ENCODE peak calls at places on chromosomes 12 and 14, in five cellular contexts. One of them, this sample, is unnamed.
A peak's percentile ranks its signal among the peaks of the same experiment; 100 is the strongest.

GRCh38 chr12:113611652-113612051 is 140.0 kb upstream of the LHX5 start:
- DNase-seq in uterus: no peak
- DNase-seq in spleen: no peak
- DNase-seq in Panc1: no peak
- DNase-seq in vagina: no peak
- DNase-seq in this sample: no peak

GRCh38 chr12:67394600-67394999 is 125.4 kb downstream of the CAND1 start:
- DNase-seq in uterus: peak; percentile 32
- DNase-seq in spleen: no peak
- DNase-seq in Panc1: no peak
- DNase-seq in vagina: no peak
- DNase-seq in this sample: no peak

GRCh38 chr12:21642707-21643389 is 14.8 kb downstream of the LDHB start:
- DNase-seq in uterus: no peak
- DNase-seq in spleen: no peak
- DNase-seq in Panc1: no peak
- DNase-seq in vagina: no peak
- DNase-seq in this sample: no peak

GRCh38 chr14:61713724-61714437 is 18.6 kb downstream of the HIF1A start:
- DNase-seq in uterus: no peak
- DNase-seq in spleen: no peak
- DNase-seq in Panc1: no peak
- DNase-seq in vagina: no peak
- DNase-seq in this sample: no peak

GRCh38 chr12:23906329-23906728 is 43.1 kb downstream of the SOX5 start:
- DNase-seq in uterus: no peak
- DNase-seq in spleen: no peak
- DNase-seq in Panc1: no peak
- DNase-seq in vagina: no peak
- DNase-seq in this sample: no peak

GRCh38 chr14:72723741-72724530 is 170.0 kb downstream of the DPF3 start:
- DNase-seq in uterus: no peak
- DNase-seq in spleen: no peak
- DNase-seq in Panc1: no peak
- DNase-seq in vagina: no peak
- DNase-seq in this sample: no peak

GRCh38 chr12:68358532-68359485 is 26.6 kb upstream of the MDM1 start:
- DNase-seq in uterus: peak; percentile 42
- DNase-seq in spleen: no peak
- DNase-seq in Panc1: peak; percentile 35
- DNase-seq in vagina: no peak
- DNase-seq in this sample: peak; percentile 80

GRCh38 chr14:104595116-104595675 is 9.4 kb downstream of the TMEM179 start:
- DNase-seq in uterus: no peak
- DNase-seq in spleen: peak; percentile 47
- DNase-seq in Panc1: no peak
- DNase-seq in vagina: no peak
- DNase-seq in this sample: no peak

GRCh38 chr12:12784911-12785814 is at the start of gene APOLD1:
- DNase-seq in uterus: peak; percentile 24
- DNase-seq in spleen: no peak
- DNase-seq in Panc1: no peak
- DNase-seq in vagina: no peak
- DNase-seq in this sample: no peak

GRCh38 chr12:12723147-12723680 is 6.0 kb downstream of the CDKN1B start:
- DNase-seq in uterus: no peak
- DNase-seq in spleen: no peak
- DNase-seq in Panc1: no peak
- DNase-seq in vagina: no peak
- DNase-seq in this sample: no peak

GRCh38 chr12:27198036-27198435 is 46.0 kb upstream of the STK38L start:
- DNase-seq in uterus: peak; percentile 32
- DNase-seq in spleen: no peak
- DNase-seq in Panc1: no peak
- DNase-seq in vagina: no peak
- DNase-seq in this sample: no peak

GRCh38 chr12:55724226-55724939 is 4.2 kb downstream of the RDH5 start:
- DNase-seq in uterus: no peak
- DNase-seq in spleen: peak; percentile 91
- DNase-seq in Panc1: no peak
- DNase-seq in vagina: no peak
- DNase-seq in this sample: peak; percentile 63

GRCh38 chr14:77123381-77124344 is 17.9 kb downstream of the ZDHHC22 start:
- DNase-seq in uterus: no peak
- DNase-seq in spleen: peak; percentile 73
- DNase-seq in Panc1: no peak
- DNase-seq in vagina: no peak
- DNase-seq in this sample: no peak

GRCh38 chr14:31162910-31163649 is 44.5 kb downstream of the HECTD1 start:
- DNase-seq in uterus: no peak
- DNase-seq in spleen: no peak
- DNase-seq in Panc1: no peak
- DNase-seq in vagina: no peak
- DNase-seq in this sample: no peak

GRCh38 chr14:95294834-95295599 is 24.7 kb downstream of the CLMN start:
- DNase-seq in uterus: no peak
- DNase-seq in spleen: no peak
- DNase-seq in Panc1: no peak
- DNase-seq in vagina: no peak
- DNase-seq in this sample: no peak

GRCh38 chr12:130462558-130462924 is 124.9 kb downstream of the PIWIL1 start:
- DNase-seq in uterus: no peak
- DNase-seq in spleen: no peak
- DNase-seq in Panc1: no peak
- DNase-seq in vagina: no peak
- DNase-seq in this sample: no peak

GRCh38 chr12:74043343-74043742 is 494.3 kb upstream of the ATXN7L3B start:
- DNase-seq in uterus: no peak
- DNase-seq in spleen: no peak
- DNase-seq in Panc1: no peak
- DNase-seq in vagina: no peak
- DNase-seq in this sample: no peak

GRCh38 chr12:16610006-16610520 is 4.1 kb upstream of the LMO3 start:
- DNase-seq in uterus: no peak
- DNase-seq in spleen: no peak
- DNase-seq in Panc1: no peak
- DNase-seq in vagina: no peak
- DNase-seq in this sample: no peak

GRCh38 chr12:50621435-50622304 is 116.9 kb downstream of the DIP2B start:
- DNase-seq in uterus: no peak
- DNase-seq in spleen: no peak
- DNase-seq in Panc1: no peak
- DNase-seq in vagina: no peak
- DNase-seq in this sample: no peak

GRCh38 chr14:56569174-56569573 is 10.4 kb upstream of the TMEM260 start:
- DNase-seq in uterus: no peak
- DNase-seq in spleen: no peak
- DNase-seq in Panc1: no peak
- DNase-seq in vagina: no peak
- DNase-seq in this sample: no peak

GRCh38 chr12:51888316-51889215 is 663 bp downstream of the ANKRD33 start:
- DNase-seq in uterus: no peak
- DNase-seq in spleen: no peak
- DNase-seq in Panc1: no peak
- DNase-seq in vagina: no peak
- DNase-seq in this sample: no peak

GRCh38 chr12:116222358-116222757 is 55.1 kb downstream of the MED13L start:
- DNase-seq in uterus: peak; percentile 62
- DNase-seq in spleen: no peak
- DNase-seq in Panc1: peak; percentile 38
- DNase-seq in vagina: no peak
- DNase-seq in this sample: no peak

GRCh38 chr14:25820368-25820767 is 770.4 kb upstream of the STXBP6 start:
- DNase-seq in uterus: no peak
- DNase-seq in spleen: no peak
- DNase-seq in Panc1: no peak
- DNase-seq in vagina: no peak
- DNase-seq in this sample: no peak

GRCh38 chr12:29591140-29592020 is 93.9 kb upstream of the OVCH1 start:
- DNase-seq in uterus: no peak
- DNase-seq in spleen: no peak
- DNase-seq in Panc1: no peak
- DNase-seq in vagina: no peak
- DNase-seq in this sample: no peak

GRCh38 chr12:25388216-25388615 is 137.5 kb upstream of the KRAS start:
- DNase-seq in uterus: no peak
- DNase-seq in spleen: no peak
- DNase-seq in Panc1: no peak
- DNase-seq in vagina: no peak
- DNase-seq in this sample: no peak

GRCh38 chr12:73106296-73106695 is 834.1 kb downstream of the TRHDE start:
- DNase-seq in uterus: no peak
- DNase-seq in spleen: no peak
- DNase-seq in Panc1: no peak
- DNase-seq in vagina: no peak
- DNase-seq in this sample: no peak

GRCh38 chr12:109858764-109859163 is 21.6 kb downstream of the GLTP start:
- DNase-seq in uterus: no peak
- DNase-seq in spleen: no peak
- DNase-seq in Panc1: no peak
- DNase-seq in vagina: no peak
- DNase-seq in this sample: no peak

GRCh38 chr12:43835264-43835655 is 621 bp upstream of the TMEM117 start:
- DNase-seq in uterus: no peak
- DNase-seq in spleen: no peak
- DNase-seq in Panc1: no peak
- DNase-seq in vagina: no peak
- DNase-seq in this sample: no peak

GRCh38 chr14:59346329-59346728 is 118.9 kb downstream of the GPR135 start:
- DNase-seq in uterus: no peak
- DNase-seq in spleen: no peak
- DNase-seq in Panc1: no peak
- DNase-seq in vagina: no peak
- DNase-seq in this sample: no peak

GRCh38 chr12:92458996-92459395 is 243.8 kb upstream of the PLEKHG7 start:
- DNase-seq in uterus: no peak
- DNase-seq in spleen: no peak
- DNase-seq in Panc1: no peak
- DNase-seq in vagina: no peak
- DNase-seq in this sample: no peak

GRCh38 chr12:109743076-109743910 is 29.7 kb downstream of the FAM222A start:
- DNase-seq in uterus: no peak
- DNase-seq in spleen: peak; percentile 61
- DNase-seq in Panc1: no peak
- DNase-seq in vagina: no peak
- DNase-seq in this sample: no peak

DNA sequence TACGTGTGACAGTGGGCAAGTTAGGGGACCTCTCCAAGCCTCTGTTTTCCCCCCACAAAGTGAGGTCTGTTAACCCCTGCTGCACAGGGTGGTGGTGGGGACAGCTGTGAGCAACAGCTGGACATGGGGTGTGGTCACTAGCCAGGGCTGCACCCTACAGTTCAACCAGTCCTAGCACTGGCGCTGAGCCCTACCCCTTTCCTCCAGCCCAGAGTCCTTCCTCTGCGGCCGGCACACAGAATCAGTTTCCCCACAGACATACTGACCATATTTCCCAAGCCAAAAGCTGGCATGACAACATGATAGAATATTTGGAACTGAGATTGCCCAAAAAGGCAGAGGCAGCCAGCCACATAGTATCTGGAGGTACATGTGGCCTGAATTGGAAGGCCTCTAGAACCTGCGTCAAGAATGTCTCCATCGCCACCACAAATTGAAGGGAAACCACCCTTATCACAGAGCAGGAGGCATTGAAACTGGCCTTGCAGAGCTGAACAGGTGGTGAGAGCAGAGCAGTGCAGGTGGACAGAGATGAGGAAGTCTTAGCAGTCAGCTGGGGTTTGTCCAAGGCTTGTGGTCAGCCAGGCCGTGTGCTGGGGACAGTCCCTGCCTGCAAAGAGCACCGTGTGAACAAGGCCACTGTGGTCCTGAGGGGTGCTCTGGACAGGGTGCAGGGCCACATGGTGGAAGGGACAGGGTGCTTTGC is 21.2 kb downstream of the DEGS2 start:
- DNase-seq in uterus: no peak
- DNase-seq in spleen: no peak
- DNase-seq in Panc1: no peak
- DNase-seq in vagina: no peak
- DNase-seq in this sample: no peak
- H3K27ac ChIP-seq in uterus: no peak overlapping the region
- H3K27ac ChIP-seq in spleen: no peak overlapping the region
- H3K27ac ChIP-seq in Panc1: no peak overlapping the region
- H3K27ac ChIP-seq in vagina: no peak overlapping the region
- H3K27ac ChIP-seq in this sample: no peak overlapping the region

GRCh38 chr12:87671757-87672156 is 357.4 kb downstream of the C12orf50 start:
- DNase-seq in uterus: no peak
- DNase-seq in spleen: no peak
- DNase-seq in Panc1: no peak
- DNase-seq in vagina: no peak
- DNase-seq in this sample: no peak
- H3K9me3 ChIP-seq in uterus: no peaks in the 10 kb centered on the region
- H3K9me3 ChIP-seq in spleen: no peaks in the 10 kb centered on the region
- H3K9me3 ChIP-seq in Panc1: no peaks in the 10 kb centered on the region
- H3K9me3 ChIP-seq in vagina: no peaks in the 10 kb centered on the region
- H3K9me3 ChIP-seq in this sample: no peaks in the 10 kb centered on the region

DNA sequence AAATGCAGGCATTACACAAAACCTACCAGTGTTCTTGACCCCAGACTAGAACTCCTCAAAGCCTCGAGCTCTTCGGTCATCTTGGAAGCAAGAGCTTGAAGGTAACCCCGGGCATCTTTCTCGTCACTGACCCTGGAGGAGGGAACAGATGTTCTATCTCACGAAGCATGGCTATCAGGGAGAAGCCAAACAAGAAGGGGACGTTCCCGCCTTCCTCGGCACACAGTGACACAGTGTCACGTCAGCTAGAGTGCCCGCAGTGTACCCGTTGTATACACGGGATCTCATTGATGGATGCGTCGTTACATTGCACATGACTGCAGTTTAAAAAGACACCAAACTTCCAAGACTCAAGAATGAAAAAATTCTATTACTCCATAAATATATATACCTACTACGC is 43.8 kb downstream of the AMN start:
- DNase-seq in uterus: no peak
- DNase-seq in spleen: peak; percentile 51
- DNase-seq in Panc1: no peak
- DNase-seq in vagina: no peak
- DNase-seq in this sample: no peak
- H3K27ac ChIP-seq in uterus: no peak overlapping the region
- H3K27ac ChIP-seq in spleen: no peak overlapping the region
- H3K27ac ChIP-seq in Panc1: no peak overlapping the region
- H3K27ac ChIP-seq in vagina: no peak overlapping the region
- H3K27ac ChIP-seq in this sample: no peak overlapping the region

GRCh38 chr14:106069786-106070185 is 543.4 kb downstream of the TMEM121 start:
- DNase-seq in uterus: no peak
- DNase-seq in spleen: no peak
- DNase-seq in Panc1: no peak
- DNase-seq in vagina: no peak
- DNase-seq in this sample: no peak
- H3K9me3 ChIP-seq in uterus: no peaks in the 10 kb centered on the region
- H3K9me3 ChIP-seq in spleen: no peaks in the 10 kb centered on the region
- H3K9me3 ChIP-seq in Panc1: no peaks in the 10 kb centered on the region
- H3K9me3 ChIP-seq in vagina: no peaks in the 10 kb centered on the region
- H3K9me3 ChIP-seq in this sample: no peaks in the 10 kb centered on the region

This sample was measured in naive thymus-derived CD4-positive, alpha-beta T cell.